ENCODE peak calls at places on chromosomes 3 and 15, in six cellular contexts. Q is Right ventricle myocardium inferior, V is NCI-H460, S is iPS DF 19.7, Y is ACHN, A is pancreas. T is an unnamed sample.

GRCh38 chr15:29736012-29736744 is 86.1 kb downstream of the TJP1 start:
- DNase-seq in Q (no peak), V (no peak), S (no peak), Y (peak), A (no peak), T (no peak)

GRCh38 chr15:53197426-53197839 is 407.3 kb upstream of the ONECUT1 start:
- DNase-seq in Q (peak), V (peak), S (peak), Y (peak), A (peak), T (peak)

GRCh38 chr3:49357466-49358216 is 512 bp downstream of the GPX1 start:
- DNase-seq in Q (peak), V (peak), S (no peak), Y (peak), A (peak), T (peak)

GRCh38 chr3:71127052-71127451 is 456.5 kb downstream of the FOXP1 start:
- DNase-seq in Q (no peak), V (no peak), S (no peak), Y (no peak), A (no peak), T (no peak)

GRCh38 chr15:50148362-50148963 is 29.4 kb upstream of the ATP8B4 start:
- DNase-seq in Q (no peak), V (peak), S (peak), Y (peak), A (no peak), T (peak)

GRCh38 chr3:144187531-144188230 is 216.1 kb downstream of the DIPK2A start:
- DNase-seq in Q (no peak), V (no peak), S (no peak), Y (no peak), A (no peak), T (no peak)

GRCh38 chr15:101204744-101205535 is 46.9 kb downstream of the CHSY1 start:
- DNase-seq in Q (no peak), V (no peak), S (no peak), Y (no peak), A (no peak), T (no peak)

GRCh38 chr15:95024388-95024787 is 793.0 kb downstream of the MCTP2 start:
- DNase-seq in Q (no peak), V (peak), S (no peak), Y (peak), A (no peak), T (no peak)

GRCh38 chr15:58520936-58521292 is 89.1 kb downstream of the LIPC start:
- DNase-seq in Q (no peak), V (no peak), S (no peak), Y (no peak), A (no peak), T (no peak)

GRCh38 chr15:81312790-81313543 is 11.0 kb downstream of the STARD5 start:
- DNase-seq in Q (peak), V (peak), S (no peak), Y (peak), A (peak), T (no peak)

GRCh38 chr3:18507333-18507732 is 82.2 kb upstream of the SATB1 start:
- DNase-seq in Q (no peak), V (no peak), S (no peak), Y (no peak), A (no peak), T (no peak)

GRCh38 chr3:197525706-197526105 is 30.1 kb downstream of the BDH1 start:
- DNase-seq in Q (no peak), V (no peak), S (no peak), Y (peak), A (no peak), T (no peak)

GRCh38 chr3:176916777-176917176 is 280.5 kb downstream of the TBL1XR1 start:
- DNase-seq in Q (no peak), V (no peak), S (peak), Y (no peak), A (peak), T (no peak)

GRCh38 chr3:172355836-172356235 is 92.4 kb downstream of the GHSR start:
- DNase-seq in Q (no peak), V (no peak), S (no peak), Y (peak), A (no peak), T (no peak)

GRCh38 chr3:4562595-4562994 is 69.4 kb downstream of the ITPR1 start:
- DNase-seq in Q (no peak), V (no peak), S (no peak), Y (no peak), A (no peak), T (no peak)

GRCh38 chr3:41711656-41712055 is 250.2 kb downstream of the ULK4 start:
- DNase-seq in Q (no peak), V (no peak), S (no peak), Y (peak), A (no peak), T (no peak)

GRCh38 chr3:76554717-76555116 is 485.2 kb upstream of the ROBO2 start:
- DNase-seq in Q (no peak), V (no peak), S (no peak), Y (no peak), A (no peak), T (no peak)

GRCh38 chr3:40258555-40258954 is 51.0 kb upstream of the EIF1B start:
- DNase-seq in Q (no peak), V (no peak), S (no peak), Y (no peak), A (no peak), T (no peak)

T was measured in HAP-1.